ENCODE peak calls at places on chromosome 22, in ten cellular contexts. One of them, this sample, is unnamed.

GRCh38 chr22:42357221-42357620 is 75.0 kb downstream of the NFAM1 start:
- DNase-seq in fibroblast of lung: no peak
- DNase-seq in neuronal stem cell: no peak
- DNase-seq in brain microvascular endothelial cell: no peak
- DNase-seq in CD8-positive, alpha-beta memory T cell: no peak
- DNase-seq in ovary: no peak
- DNase-seq in HCT116: no peak
- DNase-seq in SJSA1: no peak
- DNase-seq in Peyer's patch: no peak
- DNase-seq in stomach: no peak
- DNase-seq in this sample: no peak

GRCh38 chr22:49763696-49764095 is 64.0 kb downstream of the BRD1 start:
- DNase-seq in fibroblast of lung: no peak
- DNase-seq in neuronal stem cell: no peak
- DNase-seq in brain microvascular endothelial cell: no peak
- DNase-seq in CD8-positive, alpha-beta memory T cell: no peak
- DNase-seq in ovary: no peak
- DNase-seq in HCT116: no peak
- DNase-seq in SJSA1: peak; percentile 28
- DNase-seq in Peyer's patch: no peak
- DNase-seq in stomach: no peak
- DNase-seq in this sample: peak; percentile 11

GRCh38 chr22:25380141-25380747 is 160.8 kb downstream of the CRYBB2 start:
- DNase-seq in fibroblast of lung: no peak
- DNase-seq in neuronal stem cell: no peak
- DNase-seq in brain microvascular endothelial cell: no peak
- DNase-seq in CD8-positive, alpha-beta memory T cell: no peak
- DNase-seq in ovary: no peak
- DNase-seq in HCT116: no peak
- DNase-seq in SJSA1: no peak
- DNase-seq in Peyer's patch: no peak
- DNase-seq in stomach: no peak
- DNase-seq in this sample: no peak

GRCh38 chr22:50059185-50059880 is 1.2 kb upstream of the TTLL8 start:
- DNase-seq in fibroblast of lung: no peak
- DNase-seq in neuronal stem cell: peak; percentile 66
- DNase-seq in brain microvascular endothelial cell: peak; percentile 7
- DNase-seq in CD8-positive, alpha-beta memory T cell: no peak
- DNase-seq in ovary: no peak
- DNase-seq in HCT116: no peak
- DNase-seq in SJSA1: no peak
- DNase-seq in Peyer's patch: no peak
- DNase-seq in stomach: no peak
- DNase-seq in this sample: no peak

GRCh38 chr22:24417901-24418641 is 9.3 kb upstream of the ADORA2A start:
- DNase-seq in fibroblast of lung: no peak
- DNase-seq in neuronal stem cell: no peak
- DNase-seq in brain microvascular endothelial cell: no peak
- DNase-seq in CD8-positive, alpha-beta memory T cell: no peak
- DNase-seq in ovary: no peak
- DNase-seq in HCT116: no peak
- DNase-seq in SJSA1: no peak
- DNase-seq in Peyer's patch: no peak
- DNase-seq in stomach: no peak
- DNase-seq in this sample: no peak

GRCh38 chr22:28016781-28017557 is 97.9 kb upstream of the PITPNB start:
- DNase-seq in fibroblast of lung: no peak
- DNase-seq in neuronal stem cell: no peak
- DNase-seq in brain microvascular endothelial cell: no peak
- DNase-seq in CD8-positive, alpha-beta memory T cell: no peak
- DNase-seq in ovary: peak; percentile 17
- DNase-seq in HCT116: no peak
- DNase-seq in SJSA1: peak; percentile 31
- DNase-seq in Peyer's patch: no peak
- DNase-seq in stomach: peak; percentile 20
- DNase-seq in this sample: peak; percentile 24

GRCh38 chr22:48146426-48146825 is 1384.0 kb downstream of the TBC1D22A start:
- DNase-seq in fibroblast of lung: no peak
- DNase-seq in neuronal stem cell: no peak
- DNase-seq in brain microvascular endothelial cell: no peak
- DNase-seq in CD8-positive, alpha-beta memory T cell: no peak
- DNase-seq in ovary: no peak
- DNase-seq in HCT116: no peak
- DNase-seq in SJSA1: peak; percentile 34
- DNase-seq in Peyer's patch: no peak
- DNase-seq in stomach: no peak
- DNase-seq in this sample: no peak

GRCh38 chr22:37472418-37473006 is 13.7 kb downstream of the MFNG start:
- DNase-seq in fibroblast of lung: no peak
- DNase-seq in neuronal stem cell: no peak
- DNase-seq in brain microvascular endothelial cell: no peak
- DNase-seq in CD8-positive, alpha-beta memory T cell: peak; percentile 32
- DNase-seq in ovary: no peak
- DNase-seq in HCT116: no peak
- DNase-seq in SJSA1: no peak
- DNase-seq in Peyer's patch: no peak
- DNase-seq in stomach: peak; percentile 67
- DNase-seq in this sample: no peak

GRCh38 chr22:20118572-20119020 is 1.6 kb upstream of the TRMT2A start:
- DNase-seq in fibroblast of lung: no peak
- DNase-seq in neuronal stem cell: no peak
- DNase-seq in brain microvascular endothelial cell: no peak
- DNase-seq in CD8-positive, alpha-beta memory T cell: no peak
- DNase-seq in ovary: no peak
- DNase-seq in HCT116: no peak
- DNase-seq in SJSA1: no peak
- DNase-seq in Peyer's patch: no peak
- DNase-seq in stomach: no peak
- DNase-seq in this sample: peak; percentile 31

GRCh38 chr22:20117656-20118571 is 888 bp upstream of the TRMT2A start:
- DNase-seq in fibroblast of lung: peak; percentile 51
- DNase-seq in neuronal stem cell: no peak
- DNase-seq in brain microvascular endothelial cell: peak; percentile 6
- DNase-seq in CD8-positive, alpha-beta memory T cell: peak; percentile 47
- DNase-seq in ovary: peak; percentile 67
- DNase-seq in HCT116: no peak
- DNase-seq in SJSA1: no peak
- DNase-seq in Peyer's patch: peak; percentile 47
- DNase-seq in stomach: no peak
- DNase-seq in this sample: peak; percentile 47

GRCh38 chr22:20114506-20115475 is 1.1 kb upstream of the RANBP1 start:
- DNase-seq in fibroblast of lung: no peak
- DNase-seq in neuronal stem cell: no peak
- DNase-seq in brain microvascular endothelial cell: no peak
- DNase-seq in CD8-positive, alpha-beta memory T cell: no peak
- DNase-seq in ovary: peak; percentile 30
- DNase-seq in HCT116: no peak
- DNase-seq in SJSA1: no peak
- DNase-seq in Peyer's patch: no peak
- DNase-seq in stomach: no peak
- DNase-seq in this sample: peak; percentile 13

GRCh38 chr22:20116951-20117645 is at the start of gene TRMT2A:
- DNase-seq in fibroblast of lung: peak; percentile 98
- DNase-seq in neuronal stem cell: peak; percentile 99
- DNase-seq in brain microvascular endothelial cell: peak; percentile 97
- DNase-seq in CD8-positive, alpha-beta memory T cell: peak; percentile 93
- DNase-seq in ovary: peak; percentile 99
- DNase-seq in HCT116: peak; percentile 97
- DNase-seq in SJSA1: peak; percentile 97
- DNase-seq in Peyer's patch: peak; percentile 98
- DNase-seq in stomach: peak; percentile 99
- DNase-seq in this sample: peak; percentile 99

GRCh38 chr22:20116376-20116950 is 559 bp downstream of the RANBP1 start:
- DNase-seq in fibroblast of lung: no peak
- DNase-seq in neuronal stem cell: no peak
- DNase-seq in brain microvascular endothelial cell: no peak
- DNase-seq in CD8-positive, alpha-beta memory T cell: no peak
- DNase-seq in ovary: no peak
- DNase-seq in HCT116: no peak
- DNase-seq in SJSA1: no peak
- DNase-seq in Peyer's patch: no peak
- DNase-seq in stomach: no peak
- DNase-seq in this sample: no peak
- H3K36me3 ChIP-seq in fibroblast of lung: peaks cover 41% of the 10 kb centered on the region
- H3K36me3 ChIP-seq in neuronal stem cell: peaks cover 53% of the 10 kb centered on the region
- H3K36me3 ChIP-seq in brain microvascular endothelial cell: peaks cover 64% of the 10 kb centered on the region
- H3K36me3 ChIP-seq in CD8-positive, alpha-beta memory T cell: peaks cover 54% of the 10 kb centered on the region
- H3K36me3 ChIP-seq in ovary: no peaks in the 10 kb centered on the region
- H3K36me3 ChIP-seq in HCT116: peaks cover 13% of the 10 kb centered on the region
- H3K36me3 ChIP-seq in SJSA1: peaks cover 90% of the 10 kb centered on the region
- H3K36me3 ChIP-seq in Peyer's patch: peaks cover 68% of the 10 kb centered on the region
- H3K36me3 ChIP-seq in stomach: peaks cover 72% of the 10 kb centered on the region
- H3K36me3 ChIP-seq in this sample: peaks cover 61% of the 10 kb centered on the region

GRCh38 chr22:17486719-17487118 is 76.6 kb upstream of the SLC25A18 start:
- DNase-seq in fibroblast of lung: no peak
- DNase-seq in neuronal stem cell: no peak
- DNase-seq in brain microvascular endothelial cell: no peak
- DNase-seq in CD8-positive, alpha-beta memory T cell: no peak
- DNase-seq in ovary: no peak
- DNase-seq in HCT116: no peak
- DNase-seq in SJSA1: no peak
- DNase-seq in Peyer's patch: no peak
- DNase-seq in stomach: no peak
- DNase-seq in this sample: no peak

GRCh38 chr22:17486313-17486712 is 77.0 kb upstream of the SLC25A18 start:
- DNase-seq in fibroblast of lung: no peak
- DNase-seq in neuronal stem cell: no peak
- DNase-seq in brain microvascular endothelial cell: no peak
- DNase-seq in CD8-positive, alpha-beta memory T cell: no peak
- DNase-seq in ovary: no peak
- DNase-seq in HCT116: no peak
- DNase-seq in SJSA1: no peak
- DNase-seq in Peyer's patch: no peak
- DNase-seq in stomach: no peak
- DNase-seq in this sample: peak; percentile 64

GRCh38 chr22:17483670-17484372 is 79.5 kb upstream of the SLC25A18 start:
- DNase-seq in fibroblast of lung: no peak
- DNase-seq in neuronal stem cell: no peak
- DNase-seq in brain microvascular endothelial cell: no peak
- DNase-seq in CD8-positive, alpha-beta memory T cell: no peak
- DNase-seq in ovary: no peak
- DNase-seq in HCT116: no peak
- DNase-seq in SJSA1: no peak
- DNase-seq in Peyer's patch: no peak
- DNase-seq in stomach: no peak
- DNase-seq in this sample: no peak

GRCh38 chr22:17481424-17481823 is 81.9 kb upstream of the SLC25A18 start:
- DNase-seq in fibroblast of lung: no peak
- DNase-seq in neuronal stem cell: no peak
- DNase-seq in brain microvascular endothelial cell: no peak
- DNase-seq in CD8-positive, alpha-beta memory T cell: no peak
- DNase-seq in ovary: no peak
- DNase-seq in HCT116: no peak
- DNase-seq in SJSA1: no peak
- DNase-seq in Peyer's patch: no peak
- DNase-seq in stomach: no peak
- DNase-seq in this sample: no peak

DNA sequence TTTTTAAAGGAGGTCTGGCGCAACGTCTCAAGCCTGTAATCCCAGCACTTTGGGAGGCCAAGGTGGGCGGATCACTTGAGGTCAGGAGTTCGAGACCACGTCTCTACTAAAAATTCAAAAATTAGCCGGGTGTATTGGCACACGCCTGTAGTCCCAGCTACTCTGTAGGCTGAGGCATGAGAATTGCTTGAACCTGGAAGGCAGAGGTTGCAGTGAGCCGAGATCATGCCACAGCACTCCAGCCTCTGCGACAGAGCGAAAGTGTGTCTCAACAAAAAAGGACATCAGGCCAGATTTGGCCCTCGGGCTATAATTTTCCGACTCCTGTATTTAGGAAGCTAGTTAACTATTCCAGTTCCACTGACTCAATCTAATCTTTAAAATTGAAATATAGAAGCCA is 78.7 kb upstream of the SLC25A18 start:
- DNase-seq in fibroblast of lung: no peak
- DNase-seq in neuronal stem cell: no peak
- DNase-seq in brain microvascular endothelial cell: no peak
- DNase-seq in CD8-positive, alpha-beta memory T cell: no peak
- DNase-seq in ovary: no peak
- DNase-seq in HCT116: no peak
- DNase-seq in SJSA1: no peak
- DNase-seq in Peyer's patch: no peak
- DNase-seq in stomach: no peak
- DNase-seq in this sample: no peak
- H3K36me3 ChIP-seq in fibroblast of lung: no peaks in the 10 kb centered on the region
- H3K36me3 ChIP-seq in neuronal stem cell: peaks cover 13% of the 10 kb centered on the region
- H3K36me3 ChIP-seq in brain microvascular endothelial cell: no peaks in the 10 kb centered on the region
- H3K36me3 ChIP-seq in CD8-positive, alpha-beta memory T cell: no peaks in the 10 kb centered on the region
- H3K36me3 ChIP-seq in ovary: no peaks in the 10 kb centered on the region
- H3K36me3 ChIP-seq in HCT116: no peaks in the 10 kb centered on the region
- H3K36me3 ChIP-seq in SJSA1: no peaks in the 10 kb centered on the region
- H3K36me3 ChIP-seq in Peyer's patch: no peaks in the 10 kb centered on the region
- H3K36me3 ChIP-seq in stomach: no peaks in the 10 kb centered on the region
- H3K36me3 ChIP-seq in this sample: no peaks in the 10 kb centered on the region

GRCh38 chr22:20740222-20740951 is 33.5 kb upstream of the SERPIND1 start:
- DNase-seq in fibroblast of lung: no peak
- DNase-seq in neuronal stem cell: no peak
- DNase-seq in brain microvascular endothelial cell: peak; percentile 7
- DNase-seq in CD8-positive, alpha-beta memory T cell: no peak
- DNase-seq in ovary: no peak
- DNase-seq in HCT116: no peak
- DNase-seq in SJSA1: no peak
- DNase-seq in Peyer's patch: no peak
- DNase-seq in stomach: no peak
- DNase-seq in this sample: no peak

GRCh38 chr22:20741008-20741633 is 32.8 kb upstream of the SERPIND1 start:
- DNase-seq in fibroblast of lung: no peak
- DNase-seq in neuronal stem cell: no peak
- DNase-seq in brain microvascular endothelial cell: no peak
- DNase-seq in CD8-positive, alpha-beta memory T cell: no peak
- DNase-seq in ovary: no peak
- DNase-seq in HCT116: no peak
- DNase-seq in SJSA1: no peak
- DNase-seq in Peyer's patch: no peak
- DNase-seq in stomach: no peak
- DNase-seq in this sample: no peak

GRCh38 chr22:20744456-20744855 is 29.5 kb upstream of the SERPIND1 start:
- DNase-seq in fibroblast of lung: no peak
- DNase-seq in neuronal stem cell: no peak
- DNase-seq in brain microvascular endothelial cell: no peak
- DNase-seq in CD8-positive, alpha-beta memory T cell: no peak
- DNase-seq in ovary: no peak
- DNase-seq in HCT116: no peak
- DNase-seq in SJSA1: no peak
- DNase-seq in Peyer's patch: no peak
- DNase-seq in stomach: no peak
- DNase-seq in this sample: no peak

GRCh38 chr22:20742764-20743163 is 31.1 kb upstream of the SERPIND1 start:
- DNase-seq in fibroblast of lung: no peak
- DNase-seq in neuronal stem cell: no peak
- DNase-seq in brain microvascular endothelial cell: no peak
- DNase-seq in CD8-positive, alpha-beta memory T cell: no peak
- DNase-seq in ovary: no peak
- DNase-seq in HCT116: no peak
- DNase-seq in SJSA1: no peak
- DNase-seq in Peyer's patch: no peak
- DNase-seq in stomach: no peak
- DNase-seq in this sample: no peak

DNA sequence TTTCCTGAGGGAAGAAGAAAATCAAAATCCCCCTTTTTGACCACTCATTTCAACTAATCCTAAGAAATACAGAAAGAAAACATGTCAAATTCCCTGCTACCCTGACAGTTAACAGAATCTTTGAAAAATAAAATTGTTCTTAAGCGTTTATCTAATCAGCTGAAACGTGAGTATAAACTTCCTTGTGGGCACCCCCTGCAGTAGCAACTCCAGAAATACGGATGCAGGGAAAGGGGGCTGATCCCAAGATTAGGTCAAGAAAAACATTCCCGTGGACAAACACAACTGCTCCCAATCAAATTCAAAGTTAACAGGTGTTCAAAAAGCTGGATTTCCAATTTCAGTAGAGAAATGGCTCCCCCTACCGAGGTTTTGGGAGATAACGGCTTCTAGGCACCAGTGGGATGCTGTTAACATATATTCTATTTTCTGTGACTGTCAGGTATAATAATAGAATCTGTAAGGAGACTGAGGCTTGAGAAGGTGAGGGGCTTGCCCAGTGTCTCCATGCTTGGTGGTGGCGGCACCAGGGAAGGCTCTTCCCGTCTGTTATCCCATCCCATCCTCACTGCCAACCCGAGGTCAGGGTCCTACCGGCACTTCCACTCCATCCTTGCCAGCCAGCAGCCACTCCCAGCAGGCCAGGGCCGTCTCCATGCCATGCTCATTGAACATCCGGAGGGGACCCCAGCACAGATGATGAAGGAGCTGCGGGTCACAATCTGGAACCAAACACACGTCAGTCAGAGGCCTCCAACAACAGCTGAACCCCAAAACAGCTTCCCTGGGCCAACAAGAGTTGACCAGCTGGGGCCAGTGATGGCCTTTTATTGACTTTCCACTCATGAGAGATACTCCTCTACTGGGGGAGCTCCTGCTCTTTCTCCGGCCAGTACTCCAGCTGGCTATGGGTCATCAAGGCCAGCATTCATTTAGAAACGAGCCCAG is 32.0 kb upstream of the SERPIND1 start:
- DNase-seq in fibroblast of lung: peak; percentile 15
- DNase-seq in neuronal stem cell: peak; percentile 27
- DNase-seq in brain microvascular endothelial cell: peak; percentile 11
- DNase-seq in CD8-positive, alpha-beta memory T cell: no peak
- DNase-seq in ovary: no peak
- DNase-seq in HCT116: peak; percentile 18
- DNase-seq in SJSA1: no peak
- DNase-seq in Peyer's patch: peak; percentile 51
- DNase-seq in stomach: no peak
- DNase-seq in this sample: no peak
- H3K36me3 ChIP-seq in fibroblast of lung: peaks cover 11% of the 10 kb centered on the region
- H3K36me3 ChIP-seq in neuronal stem cell: peaks cover 16% of the 10 kb centered on the region
- H3K36me3 ChIP-seq in brain microvascular endothelial cell: peaks cover 33% of the 10 kb centered on the region
- H3K36me3 ChIP-seq in CD8-positive, alpha-beta memory T cell: peaks cover 35% of the 10 kb centered on the region
- H3K36me3 ChIP-seq in ovary: no peaks in the 10 kb centered on the region
- H3K36me3 ChIP-seq in HCT116: peaks cover 3% of the 10 kb centered on the region
- H3K36me3 ChIP-seq in SJSA1: peaks cover 38% of the 10 kb centered on the region
- H3K36me3 ChIP-seq in Peyer's patch: peaks cover 72% of the 10 kb centered on the region
- H3K36me3 ChIP-seq in stomach: peaks cover 76% of the 10 kb centered on the region
- H3K36me3 ChIP-seq in this sample: peaks cover 3% of the 10 kb centered on the region

GRCh38 chr22:30964858-30965257 is 3.7 kb downstream of the MORC2 start:
- DNase-seq in fibroblast of lung: no peak
- DNase-seq in neuronal stem cell: no peak
- DNase-seq in brain microvascular endothelial cell: no peak
- DNase-seq in CD8-positive, alpha-beta memory T cell: no peak
- DNase-seq in ovary: no peak
- DNase-seq in HCT116: no peak
- DNase-seq in SJSA1: no peak
- DNase-seq in Peyer's patch: no peak
- DNase-seq in stomach: no peak
- DNase-seq in this sample: no peak

GRCh38 chr22:30970356-30970746 is 1.3 kb downstream of the TUG1 start:
- DNase-seq in fibroblast of lung: no peak
- DNase-seq in neuronal stem cell: no peak
- DNase-seq in brain microvascular endothelial cell: no peak
- DNase-seq in CD8-positive, alpha-beta memory T cell: no peak
- DNase-seq in ovary: no peak
- DNase-seq in HCT116: no peak
- DNase-seq in SJSA1: no peak
- DNase-seq in Peyer's patch: no peak
- DNase-seq in stomach: no peak
- DNase-seq in this sample: no peak

GRCh38 chr22:30968924-30969531 is at the start of gene TUG1:
- DNase-seq in fibroblast of lung: peak; percentile 99
- DNase-seq in neuronal stem cell: peak; percentile 95
- DNase-seq in brain microvascular endothelial cell: peak; percentile 99
- DNase-seq in CD8-positive, alpha-beta memory T cell: peak; percentile 97
- DNase-seq in ovary: peak; percentile 98
- DNase-seq in HCT116: peak; percentile 96
- DNase-seq in SJSA1: peak; percentile 98
- DNase-seq in Peyer's patch: peak; percentile 99
- DNase-seq in stomach: peak; percentile 98
- DNase-seq in this sample: peak; percentile 99

GRCh38 chr22:30969532-30970355 is 679 bp downstream of the TUG1 start:
- DNase-seq in fibroblast of lung: peak; percentile 50
- DNase-seq in neuronal stem cell: no peak
- DNase-seq in brain microvascular endothelial cell: peak; percentile 7
- DNase-seq in CD8-positive, alpha-beta memory T cell: peak; percentile 20
- DNase-seq in ovary: no peak
- DNase-seq in HCT116: no peak
- DNase-seq in SJSA1: peak; percentile 49
- DNase-seq in Peyer's patch: peak; percentile 27
- DNase-seq in stomach: peak; percentile 31
- DNase-seq in this sample: no peak

GRCh38 chr22:30968015-30968923 is at the start of gene MORC2:
- DNase-seq in fibroblast of lung: peak; percentile 55
- DNase-seq in neuronal stem cell: peak; percentile 20
- DNase-seq in brain microvascular endothelial cell: no peak
- DNase-seq in CD8-positive, alpha-beta memory T cell: no peak
- DNase-seq in ovary: no peak
- DNase-seq in HCT116: no peak
- DNase-seq in SJSA1: peak; percentile 73
- DNase-seq in Peyer's patch: no peak
- DNase-seq in stomach: peak; percentile 63
- DNase-seq in this sample: peak; percentile 88
- H3K36me3 ChIP-seq in fibroblast of lung: peaks cover 7% of the 10 kb centered on the region
- H3K36me3 ChIP-seq in neuronal stem cell: peaks cover 23% of the 10 kb centered on the region
- H3K36me3 ChIP-seq in brain microvascular endothelial cell: peaks cover 9% of the 10 kb centered on the region
- H3K36me3 ChIP-seq in CD8-positive, alpha-beta memory T cell: peaks cover 24% of the 10 kb centered on the region
- H3K36me3 ChIP-seq in ovary: no peaks in the 10 kb centered on the region
- H3K36me3 ChIP-seq in HCT116: peaks cover 6% of the 10 kb centered on the region
- H3K36me3 ChIP-seq in SJSA1: peaks cover 73% of the 10 kb centered on the region
- H3K36me3 ChIP-seq in Peyer's patch: peaks cover 22% of the 10 kb centered on the region
- H3K36me3 ChIP-seq in stomach: peaks cover 21% of the 10 kb centered on the region
- H3K36me3 ChIP-seq in this sample: peaks cover 8% of the 10 kb centered on the region